ENCODE peak calls at places on chromosomes 3 and 15, in seven cellular contexts. N is psoas muscle, H is adrenal gland, M is heart left ventricle, E is Peyer's patch, F is uterus, W is stomach. Q is an unnamed sample.

GRCh38 chr3:41117398-41117870 is 81.9 kb upstream of the CTNNB1 start:
- DNase-seq in N (peak; percentile 83), H (peak; percentile 87), M (peak; percentile 95), E (peak; percentile 81), F (peak; percentile 62), W (peak; percentile 86), Q (peak; percentile 50)

GRCh38 chr3:106421928-106422327 is 553.1 kb upstream of the CBLB start:
- DNase-seq in N (no peak), H (no peak), M (no peak), E (no peak), F (no peak), W (no peak), Q (no peak)

GRCh38 chr3:45163481-45163880 is 17.3 kb upstream of the CDCP1 start:
- DNase-seq in N (no peak), H (no peak), M (no peak), E (no peak), F (no peak), W (no peak), Q (no peak)

GRCh38 chr3:41296556-41296955 is 97.3 kb downstream of the CTNNB1 start:
- DNase-seq in N (no peak), H (no peak), M (no peak), E (no peak), F (no peak), W (no peak), Q (no peak)

GRCh38 chr3:14614189-14614588 is 37.4 kb upstream of the CCDC174 start:
- DNase-seq in N (no peak), H (no peak), M (no peak), E (no peak), F (no peak), W (no peak), Q (no peak)

GRCh38 chr3:28117598-28117997 is 123.8 kb upstream of the CMC1 start:
- DNase-seq in N (no peak), H (no peak), M (no peak), E (no peak), F (no peak), W (no peak), Q (no peak)

GRCh38 chr3:46297658-46298423 is 55.6 kb downstream of the CCR3 start:
- DNase-seq in N (no peak), H (peak; percentile 31), M (no peak), E (peak; percentile 43), F (no peak), W (no peak), Q (peak; percentile 6)

GRCh38 chr3:116971531-116971930 is 262.0 kb downstream of the TUSC7 start:
- DNase-seq in N (no peak), H (peak; percentile 73), M (no peak), E (no peak), F (no peak), W (no peak), Q (no peak)

GRCh38 chr3:5607581-5607980 is 420.1 kb downstream of the EDEM1 start:
- DNase-seq in N (no peak), H (no peak), M (no peak), E (no peak), F (no peak), W (no peak), Q (no peak)

GRCh38 chr15:86855307-86855706 is 775.6 kb downstream of the AGBL1 start:
- DNase-seq in N (no peak), H (no peak), M (no peak), E (no peak), F (no peak), W (no peak), Q (no peak)

GRCh38 chr15:77546050-77546501 is 86.6 kb downstream of the LINGO1 start:
- DNase-seq in N (no peak), H (peak; percentile 79), M (no peak), E (no peak), F (no peak), W (peak; percentile 45), Q (peak; percentile 88)

GRCh38 chr3:196255776-196256175 is 31.8 kb downstream of the PCYT1A start:
- DNase-seq in N (no peak), H (no peak), M (no peak), E (no peak), F (no peak), W (no peak), Q (no peak)

GRCh38 chr15:74642724-74643367 is 27.2 kb downstream of the CLK3 start:
- DNase-seq in N (no peak), H (no peak), M (no peak), E (no peak), F (no peak), W (peak; percentile 61), Q (peak; percentile 42)

GRCh38 chr15:65077291-65077980 is 890 bp downstream of the KBTBD13 start:
- DNase-seq in N (no peak), H (no peak), M (peak; percentile 51), E (no peak), F (no peak), W (no peak), Q (no peak)

GRCh38 chr15:45441686-45442085 is 63.3 kb upstream of the GATM start:
- DNase-seq in N (no peak), H (no peak), M (no peak), E (no peak), F (no peak), W (peak; percentile 66), Q (no peak)

GRCh38 chr15:26702381-26702780 is 70.5 kb downstream of the GABRB3 start:
- DNase-seq in N (no peak), H (no peak), M (no peak), E (no peak), F (no peak), W (no peak), Q (no peak)

GRCh38 chr3:139970526-139970925 is 35.5 kb downstream of the CLSTN2 start:
- DNase-seq in N (no peak), H (no peak), M (no peak), E (no peak), F (no peak), W (no peak), Q (no peak)

GRCh38 chr3:78839710-78840109 is 928.1 kb downstream of the ROBO1 start:
- DNase-seq in N (no peak), H (no peak), M (no peak), E (no peak), F (no peak), W (no peak), Q (no peak)

GRCh38 chr3:50333744-50334328 is 5.8 kb upstream of the TUSC2 start:
- DNase-seq in N (peak; percentile 60), H (peak; percentile 44), M (peak; percentile 66), E (no peak), F (peak; percentile 67), W (no peak), Q (no peak)

GRCh38 chr3:49554639-49555265 is 475 bp downstream of the BSN start:
- DNase-seq in N (peak; percentile 62), H (peak; percentile 67), M (peak; percentile 80), E (no peak), F (no peak), W (peak; percentile 65), Q (no peak)

GRCh38 chr15:38600241-38600640 is 35.6 kb upstream of the RASGRP1 start:
- DNase-seq in N (no peak), H (no peak), M (no peak), E (no peak), F (no peak), W (no peak), Q (no peak)

GRCh38 chr15:38603271-38603670 is 38.7 kb upstream of the RASGRP1 start:
- DNase-seq in N (no peak), H (no peak), M (no peak), E (no peak), F (no peak), W (no peak), Q (no peak)

GRCh38 chr15:38593523-38593922 is 28.9 kb upstream of the RASGRP1 start:
- DNase-seq in N (no peak), H (no peak), M (no peak), E (no peak), F (no peak), W (peak; percentile 41), Q (peak; percentile 4)

GRCh38 chr15:38598749-38599148 is 34.1 kb upstream of the RASGRP1 start:
- DNase-seq in N (no peak), H (no peak), M (no peak), E (no peak), F (no peak), W (no peak), Q (no peak)

GRCh38 chr15:38597221-38597800 is 32.7 kb upstream of the RASGRP1 start:
- DNase-seq in N (no peak), H (no peak), M (no peak), E (no peak), F (no peak), W (no peak), Q (no peak)
- H3K27me3 ChIP-seq in N (no peaks in the 10 kb centered on the region), H (peaks cover 6% of the 10 kb centered on the region), M (peaks cover 3% of the 10 kb centered on the region), E (no peaks in the 10 kb centered on the region), F (no peaks in the 10 kb centered on the region), W (no peaks in the 10 kb centered on the region), Q (no peaks in the 10 kb centered on the region)

DNA sequence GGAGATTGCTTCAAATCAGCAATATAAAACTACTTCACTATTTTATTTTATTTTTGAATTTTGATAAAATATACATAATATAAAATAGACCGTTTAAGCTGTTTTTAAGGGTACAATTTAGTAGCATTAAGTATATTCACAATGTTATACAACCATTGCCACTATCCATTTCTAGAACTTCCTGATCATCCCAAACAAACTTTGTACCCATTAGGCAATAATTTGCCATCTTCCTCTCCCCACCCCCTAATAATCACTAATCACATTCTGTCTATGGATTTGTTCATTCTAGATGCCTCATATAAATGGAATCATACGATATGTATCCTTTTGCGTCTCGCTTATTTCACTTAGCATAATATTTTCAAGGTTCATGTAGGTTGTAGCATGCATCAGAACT is 28.9 kb downstream of the FANCD2 start:
- DNase-seq in N (no peak), H (no peak), M (no peak), E (no peak), F (no peak), W (no peak), Q (no peak)
- H3K4me3 ChIP-seq in N (no peak overlapping the region), H (no peak overlapping the region), M (no peak overlapping the region), E (no peak overlapping the region), F (no peak overlapping the region), W (no peak overlapping the region), Q (no peak overlapping the region)

GRCh38 chr15:79321876-79322275 is 11.0 kb downstream of the TMED3 start:
- DNase-seq in N (no peak), H (no peak), M (no peak), E (no peak), F (no peak), W (no peak), Q (no peak)

GRCh38 chr15:79322945-79323344 is 12.0 kb downstream of the TMED3 start:
- DNase-seq in N (no peak), H (no peak), M (no peak), E (no peak), F (no peak), W (no peak), Q (no peak)

GRCh38 chr15:79316864-79317263 is 6.0 kb downstream of the TMED3 start:
- DNase-seq in N (no peak), H (no peak), M (no peak), E (no peak), F (no peak), W (no peak), Q (no peak)

DNA sequence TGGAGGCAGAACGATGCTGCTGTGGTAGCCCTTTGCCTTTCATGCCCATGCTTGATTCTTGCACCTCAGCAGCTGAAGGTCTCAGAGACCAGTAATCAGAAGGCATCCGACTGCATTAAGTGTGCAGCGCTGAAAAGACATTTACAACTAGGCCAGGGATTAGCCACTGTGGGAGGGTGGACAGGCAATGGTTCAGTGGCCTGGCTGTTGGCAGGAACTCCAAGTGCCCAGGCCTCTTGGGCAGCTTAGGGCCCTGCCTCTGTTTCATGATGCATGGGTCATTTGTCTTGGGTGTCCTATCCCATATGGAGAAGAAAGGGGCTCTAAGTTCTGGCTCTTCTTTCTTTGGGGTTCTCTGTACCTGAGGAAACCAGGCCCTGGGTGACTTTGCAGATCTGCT is 11.4 kb downstream of the TMED3 start:
- DNase-seq in N (no peak), H (no peak), M (no peak), E (no peak), F (no peak), W (no peak), Q (no peak)
- H3K36me3 ChIP-seq in N (no peaks in the 10 kb centered on the region), H (peaks cover 30% of the 10 kb centered on the region), M (peaks cover 42% of the 10 kb centered on the region), E (no peaks in the 10 kb centered on the region), F (no peaks in the 10 kb centered on the region), W (peaks cover 85% of the 10 kb centered on the region), Q (peaks cover 75% of the 10 kb centered on the region)

GRCh38 chr3:53153267-53153823 is 7.7 kb upstream of the PRKCD start:
- DNase-seq in N (no peak), H (no peak), M (peak; percentile 2), E (no peak), F (no peak), W (no peak), Q (no peak)
- H3K27me3 ChIP-seq in N (no peaks in the 10 kb centered on the region), H (no peaks in the 10 kb centered on the region), M (no peaks in the 10 kb centered on the region), E (no peaks in the 10 kb centered on the region), F (no peaks in the 10 kb centered on the region), W (no peaks in the 10 kb centered on the region), Q (no peaks in the 10 kb centered on the region)